ENCODE peak calls at places on chromosomes 12 and 14, in seven cellular contexts. H is CD8-positive, alpha-beta T cell; A is thoracic aorta; B is A549; Q is left lung; M is GM23248; S is neural progenitor cell. N is an unnamed sample. For H3K9me3, the result is how much of the 10 kb centered on the place peaks cover.

GRCh38 chr12:2484141-2484776 is 310.5 kb upstream of the FKBP4 start:
- DNase-seq in B (no peak), S (no peak), A (no peak), M (no peak), H (no peak), Q (no peak), N (no peak)

GRCh38 chr14:87034680-87035079 is 958.3 kb downstream of the GALC start:
- DNase-seq in S (no peak), B (no peak), M (no peak), H (no peak), Q (no peak), A (no peak), N (no peak)

GRCh38 chr12:24048446-24048845 is 99.0 kb upstream of the SOX5 start:
- DNase-seq in Q (no peak), S (no peak), H (no peak), B (no peak), M (no peak), A (no peak), N (no peak)

GRCh38 chr14:94630396-94630795 is 18.2 kb downstream of the SERPINA3 start:
- DNase-seq in S (no peak), B (no peak), A (no peak), M (no peak), H (no peak), Q (no peak), N (no peak)

GRCh38 chr14:29144598-29144997 is 378.0 kb downstream of the FOXG1 start:
- DNase-seq in A (no peak), S (no peak), H (no peak), B (no peak), Q (no peak), M (peak), N (peak)

GRCh38 chr14:105039458-105040205 is 18.7 kb upstream of the CDCA4 start:
- DNase-seq in M (no peak), S (no peak), Q (no peak), B (no peak), A (no peak), H (no peak), N (no peak)

GRCh38 chr12:19236656-19237055 is 107.1 kb downstream of the PLEKHA5 start:
- DNase-seq in B (no peak), Q (no peak), M (peak), H (no peak), S (no peak), A (no peak), N (peak)

GRCh38 chr12:106281056-106281782 is 21.3 kb upstream of the TCP11L2 start:
- DNase-seq in M (no peak), H (no peak), A (no peak), S (no peak), Q (no peak), B (no peak), N (no peak)

GRCh38 chr12:59429766-59430165 is 166.1 kb upstream of the SLC16A7 start:
- DNase-seq in S (no peak), H (no peak), Q (no peak), M (peak), A (no peak), B (no peak), N (no peak)

GRCh38 chr14:101188571-101188915 is 285.0 kb upstream of the RTL1 start:
- DNase-seq in S (no peak), B (no peak), H (no peak), Q (no peak), M (no peak), A (no peak), N (no peak)

GRCh38 chr12:65720739-65721138 is 103.5 kb upstream of the HMGA2 start:
- DNase-seq in Q (no peak), B (no peak), M (peak), A (no peak), S (peak), H (no peak), N (peak)

GRCh38 chr14:68210729-68211299 is 391.2 kb downstream of the RAD51B start:
- DNase-seq in B (peak), Q (no peak), H (no peak), M (peak), A (no peak), S (no peak), N (peak)

GRCh38 chr12:27762757-27763156 is 17.3 kb upstream of the KLHL42 start:
- DNase-seq in S (no peak), H (no peak), B (no peak), Q (no peak), M (no peak), A (no peak), N (no peak)

GRCh38 chr14:24117179-24117578 is 2.4 kb upstream of the NRL start:
- DNase-seq in Q (peak), B (no peak), S (no peak), A (no peak), H (no peak), M (no peak), N (no peak)

GRCh38 chr12:115079760-115080159 is 395.8 kb upstream of the TBX3 start:
- DNase-seq in B (no peak), M (no peak), Q (no peak), H (no peak), S (no peak), A (no peak), N (no peak)

GRCh38 chr14:65637780-65638179 is 225.2 kb downstream of the FUT8 start:
- DNase-seq in S (no peak), Q (no peak), B (no peak), M (peak), H (no peak), A (no peak), N (no peak)

GRCh38 chr14:28083456-28083855 is 683.1 kb upstream of the FOXG1 start:
- DNase-seq in M (no peak), H (no peak), A (no peak), S (peak), B (no peak), Q (no peak), N (no peak)
- H3K9me3 ChIP-seq in M (under half), H (under half), A (under half), S (under half), B (under half), Q (under half), N (under half)

GRCh38 chr12:7162691-7163114 is 26.8 kb upstream of the PEX5 start:
- DNase-seq in H (no peak), S (peak), Q (no peak), A (no peak), B (peak), M (peak), N (peak)
- H3K4me3 ChIP-seq in H (peak), S (no peak), Q (no peak), A (no peak), B (no peak), M (no peak), N (no peak)

GRCh38 chr14:106562451-106562850 is 1036.1 kb downstream of the TMEM121 start:
- DNase-seq in S (no peak), H (no peak), B (no peak), A (no peak), Q (no peak), M (no peak), N (no peak)
- H3K9me3 ChIP-seq in S (under half), H (under half), B (under half), A (under half), Q (under half), M (under half), N (under half)

GRCh38 chr14:58427289-58428010 is at the start of the genes KIAA0586 and TIMM9:
- DNase-seq in A (peak), S (peak), Q (peak), H (peak), B (peak), M (peak), N (peak)

GRCh38 chr14:58426819-58427288 is 477 bp downstream of the TIMM9 start:
- DNase-seq in S (peak), H (peak), B (peak), A (peak), M (peak), Q (peak), N (peak)

GRCh38 chr14:58430156-58430555 is 2.6 kb downstream of the KIAA0586 start:
- DNase-seq in H (no peak), Q (no peak), S (no peak), M (peak), B (no peak), A (no peak), N (peak)

GRCh38 chr14:58428011-58428807 is 690 bp downstream of the KIAA0586 start:
- DNase-seq in M (peak), A (no peak), S (peak), H (no peak), B (peak), Q (no peak), N (peak)
- H3K4me3 ChIP-seq in M (peak), A (peak), S (peak), H (peak), B (peak), Q (peak), N (peak)

DNA sequence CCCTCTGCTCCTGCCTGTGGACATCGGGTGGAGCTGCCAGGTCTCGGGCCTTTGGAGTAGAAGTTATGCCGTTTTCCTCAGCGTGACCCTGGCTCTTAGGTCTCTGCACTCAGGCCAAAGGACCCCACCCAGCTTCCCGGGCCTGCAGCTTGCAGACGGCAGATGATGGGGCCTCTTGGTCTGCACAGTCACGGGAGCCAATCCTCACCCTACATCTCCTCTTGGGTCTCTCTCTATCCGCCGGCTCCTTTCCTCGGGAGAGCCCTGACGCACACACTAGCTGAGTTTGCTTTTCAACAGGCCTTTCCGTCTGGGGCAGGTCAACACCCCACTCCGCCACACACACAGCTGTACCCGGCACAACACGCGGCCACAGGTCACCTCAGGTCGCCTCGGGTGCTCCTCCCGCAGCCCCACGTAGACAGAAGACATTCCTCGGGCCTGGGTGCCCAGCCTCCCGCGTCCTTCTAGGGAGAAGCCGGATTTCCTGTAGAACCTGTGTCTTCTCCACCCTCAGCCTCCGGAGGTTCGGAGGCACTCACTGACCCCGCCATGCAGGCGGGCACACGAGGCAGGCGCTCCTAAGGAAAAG is 9.9 kb downstream of the GALNT9 start:
- DNase-seq in A (no peak), Q (peak), M (no peak), B (no peak), H (no peak), S (no peak), N (no peak)
- H3K9me3 ChIP-seq in A (under half), Q (under half), M (under half), B (under half), H (under half), S (under half), N (under half)

GRCh38 chr12:5944688-5945070 is 380 bp downstream of the ANO2 start:
- DNase-seq in A (no peak), H (no peak), M (peak), S (peak), B (no peak), Q (no peak), N (peak)
- H3K4me3 ChIP-seq in A (peak), H (no peak), M (peak), S (peak), B (peak), Q (no peak), N (peak)

GRCh38 chr12:34400986-34401658 is 378.8 kb downstream of the ALG10 start:
- DNase-seq in S (no peak), H (no peak), M (no peak), B (no peak), Q (peak), A (no peak), N (no peak)
- H3K9me3 ChIP-seq in S (under half), H (under half), M (under half), B (under half), Q (under half), A (under half), N (under half)

N was measured in adipocyte.